ENCODE peak calls at places on chromosomes 6 and 20, in nine cellular contexts. U is heart right ventricle, G is upper lobe of right lung, S is fibroblast of lung, C is GM06990, E is PC-3, I is mucosa of descending colon, R is pancreas, Q is choroid plexus epithelial cell. L is an unnamed sample.

GRCh38 chr20:3174442-3175263 is 1.3 kb upstream of the LZTS3 start:
- DNase-seq in R (no peak), U (no peak), I (no peak), C (no peak), S (peak; percentile 49), G (no peak), E (peak; percentile 55), Q (peak; percentile 46), L (no peak)

GRCh38 chr6:101662111-101662897 is 268.8 kb downstream of the GRIK2 start:
- DNase-seq in U (no peak), S (no peak), G (no peak), Q (no peak), E (no peak), R (no peak), I (no peak), C (no peak), L (no peak)

GRCh38 chr20:54195483-54196472 is 12.1 kb upstream of the PFDN4 start:
- DNase-seq in G (no peak), C (no peak), S (no peak), U (no peak), E (no peak), I (no peak), R (no peak), Q (no peak), L (no peak)

GRCh38 chr6:160781298-160781697 is 79.3 kb downstream of the PLG start:
- DNase-seq in I (no peak), R (no peak), E (no peak), Q (no peak), C (no peak), U (no peak), S (no peak), G (no peak), L (no peak)

GRCh38 chr6:15457903-15458530 is 204.8 kb downstream of the DTNBP1 start:
- DNase-seq in I (no peak), C (peak; percentile 28), G (no peak), Q (no peak), R (no peak), E (no peak), U (no peak), S (no peak), L (no peak)

GRCh38 chr6:52063584-52064400 is 23.6 kb downstream of the PKHD1 start:
- DNase-seq in Q (peak; percentile 24), R (peak; percentile 23), I (peak; percentile 69), E (peak; percentile 57), U (peak; percentile 6), S (peak; percentile 4), C (peak; percentile 18), G (no peak), L (no peak)

GRCh38 chr6:163404825-163405265 is 9.7 kb upstream of the QKI start:
- DNase-seq in R (no peak), S (peak; percentile 51), U (peak; percentile 49), Q (peak; percentile 74), E (no peak), I (peak; percentile 18), G (peak; percentile 71), C (no peak), L (peak; percentile 81)

GRCh38 chr20:52974155-52974554 is 2.0 kb downstream of the TSHZ2 start:
- DNase-seq in U (no peak), G (no peak), Q (no peak), C (no peak), S (no peak), I (no peak), E (no peak), R (no peak), L (no peak)

GRCh38 chr6:142518126-142518525 is 216.3 kb downstream of the ADGRG6 start:
- DNase-seq in I (no peak), S (no peak), Q (no peak), G (no peak), E (peak; percentile 11), R (no peak), C (no peak), U (no peak), L (no peak)

GRCh38 chr20:53678990-53679596 is 85.5 kb upstream of the ZNF217 start:
- DNase-seq in G (no peak), R (no peak), C (no peak), I (no peak), Q (peak; percentile 51), S (peak; percentile 72), E (no peak), U (no peak), L (no peak)

GRCh38 chr20:36182604-36183154 is 28.1 kb downstream of the EPB41L1 start:
- DNase-seq in I (no peak), E (no peak), R (no peak), Q (peak; percentile 8), C (no peak), U (no peak), G (no peak), S (peak; percentile 5), L (peak; percentile 24)

GRCh38 chr20:39944861-39945260 is 744.2 kb downstream of the MAFB start:
- DNase-seq in R (no peak), U (no peak), Q (no peak), G (no peak), S (no peak), C (peak; percentile 2), I (no peak), E (no peak), L (no peak)

GRCh38 chr20:45445805-45446562 is 23.6 kb upstream of the WFDC2 start:
- DNase-seq in I (peak; percentile 49), C (no peak), R (no peak), Q (peak; percentile 39), U (no peak), E (peak; percentile 76), G (no peak), S (no peak), L (no peak)

GRCh38 chr6:21522773-21523490 is 70.6 kb upstream of the SOX4 start:
- DNase-seq in S (no peak), G (no peak), R (no peak), U (no peak), I (no peak), Q (no peak), C (no peak), E (peak; percentile 30), L (no peak)

GRCh38 chr6:33752139-33753015 is 5.7 kb upstream of the IP6K3 start:
- DNase-seq in G (no peak), S (no peak), I (peak; percentile 86), R (no peak), U (no peak), E (no peak), C (no peak), Q (no peak), L (no peak)
- TF ChIP-seq CTCF in G (no peak), S (no peak), I (no peak), R (no peak), U (no peak), E (no peak), C (no peak), Q (no peak), L (no peak)

DNA sequence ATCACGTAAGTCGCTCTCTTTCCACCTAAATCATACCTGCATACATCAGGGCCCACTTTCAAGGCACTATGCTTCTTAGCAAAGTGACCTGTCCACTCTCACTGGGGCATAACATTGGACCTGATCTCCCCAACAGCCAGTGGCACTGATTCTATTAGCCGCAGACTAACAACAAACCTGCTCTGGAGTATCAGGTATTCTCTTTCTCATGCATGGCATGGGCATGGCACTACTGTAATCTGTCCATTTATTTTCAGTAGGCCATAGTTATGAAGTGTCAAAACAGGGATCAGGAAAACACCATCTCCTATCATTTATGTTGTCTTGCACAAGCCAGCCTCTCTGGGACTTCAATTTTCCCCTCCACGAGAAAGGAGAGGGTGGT is 8.5 kb downstream of the CALHM4 start:
- DNase-seq in R (no peak), I (no peak), E (no peak), S (no peak), U (no peak), C (no peak), Q (no peak), G (no peak), L (no peak)
- H3K4me3 ChIP-seq in R (no peak overlapping the region), I (no peak overlapping the region), E (no peak overlapping the region), S (no peak overlapping the region), U (no peak overlapping the region), C (no peak overlapping the region), Q (no peak overlapping the region), G (no peak overlapping the region), L (no peak overlapping the region)

DNA sequence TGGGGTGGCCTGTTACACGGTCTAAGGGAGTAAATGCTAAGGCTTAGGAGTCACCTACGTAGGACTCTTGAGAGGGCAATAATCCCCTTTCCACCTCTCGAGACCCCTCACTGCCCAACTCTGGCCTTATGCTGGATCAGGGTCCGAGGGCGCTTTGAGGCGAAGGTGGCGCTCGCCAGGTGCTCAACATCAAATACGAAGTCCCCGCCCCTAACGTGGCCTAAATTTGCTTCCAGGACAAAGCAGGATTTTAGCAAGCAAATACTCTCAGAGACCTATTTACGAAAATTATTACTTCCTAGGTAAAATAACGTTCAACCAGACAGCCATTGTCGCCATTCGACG is 420 bp upstream of the TRIM26 start:
- DNase-seq in I (no peak), E (no peak), Q (no peak), C (no peak), S (no peak), U (no peak), R (no peak), G (no peak), L (no peak)
- TF ChIP-seq CTCF in I (no peak), E (peak; percentile 23), Q (no peak), C (no peak), S (no peak), U (no peak), R (no peak), G (no peak), L (no peak)

GRCh38 chr20:60870040-60870439 is 382.0 kb upstream of the CDH4 start:
- DNase-seq in G (no peak), C (no peak), E (no peak), R (no peak), S (no peak), I (no peak), U (no peak), Q (no peak), L (no peak)

GRCh38 chr20:60869032-60869550 is 383.0 kb upstream of the CDH4 start:
- DNase-seq in G (no peak), S (no peak), R (no peak), C (no peak), E (no peak), I (no peak), U (no peak), Q (no peak), L (no peak)

GRCh38 chr20:60869626-60870025 is 382.4 kb upstream of the CDH4 start:
- DNase-seq in R (no peak), G (no peak), C (no peak), I (no peak), S (no peak), Q (no peak), E (no peak), U (no peak), L (no peak)

GRCh38 chr20:60867589-60867988 is 384.5 kb upstream of the CDH4 start:
- DNase-seq in U (no peak), S (no peak), G (no peak), Q (no peak), I (no peak), R (no peak), E (no peak), C (no peak), L (no peak)

DNA sequence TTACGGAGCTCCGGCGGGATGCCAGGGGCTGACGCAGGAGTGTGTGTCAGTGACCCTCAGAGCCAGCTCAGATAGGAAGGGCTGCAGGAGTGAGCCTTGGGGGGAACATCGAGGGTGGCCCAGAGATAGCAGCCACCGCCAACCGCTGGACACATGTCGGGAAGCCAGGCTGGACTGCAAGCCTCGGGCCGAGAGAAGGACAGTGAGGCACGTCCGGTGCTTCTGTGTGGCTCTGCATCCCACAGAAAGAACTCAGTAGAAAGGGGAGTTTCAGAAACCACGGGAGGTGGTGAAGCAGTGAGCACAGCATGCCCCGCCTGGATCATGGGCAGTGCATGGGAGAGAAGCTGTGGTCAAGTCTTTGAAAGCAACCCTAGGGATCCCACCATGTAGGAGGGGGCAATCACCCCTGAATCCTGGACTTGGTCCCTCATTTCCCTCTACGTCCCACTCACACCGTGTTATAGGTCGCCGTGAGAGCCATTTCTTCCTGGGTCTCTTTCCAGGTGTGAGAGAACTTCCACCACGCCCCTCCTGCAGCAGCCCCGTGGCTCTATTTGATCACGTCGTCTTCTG is 383.7 kb upstream of the CDH4 start:
- DNase-seq in C (no peak), I (no peak), G (no peak), E (no peak), U (no peak), S (no peak), R (no peak), Q (no peak), L (no peak)
- H3K4me3 ChIP-seq in C (no peak overlapping the region), I (no peak overlapping the region), G (no peak overlapping the region), E (no peak overlapping the region), U (no peak overlapping the region), S (no peak overlapping the region), R (no peak overlapping the region), Q (no peak overlapping the region), L (no peak overlapping the region)